ENCODE peak calls at places on chromosomes 16 and 17, in four cellular contexts. One of them, this sample, is unnamed.

GRCh38 chr17:81420769-81421462 is 25.7 kb downstream of the BAHCC1 start:
- DNase-seq in T-helper 1 cell: no peak
- DNase-seq in retina: no peak
- DNase-seq in mammary epithelial cell: no peak
- DNase-seq in this sample: no peak

GRCh38 chr17:78706271-78706915 is 75.7 kb downstream of the CYTH1 start:
- DNase-seq in retina: no peak
- DNase-seq in mammary epithelial cell: peak; percentile 98
- DNase-seq in T-helper 1 cell: no peak
- DNase-seq in this sample: no peak

GRCh38 chr17:39973496-39973895 is 7.1 kb upstream of the PSMD3 start:
- DNase-seq in mammary epithelial cell: peak; percentile 57
- DNase-seq in retina: no peak
- DNase-seq in T-helper 1 cell: no peak
- DNase-seq in this sample: no peak

GRCh38 chr17:19370493-19370960 is 7.8 kb upstream of the MAPK7 start:
- DNase-seq in retina: no peak
- DNase-seq in T-helper 1 cell: no peak
- DNase-seq in mammary epithelial cell: no peak
- DNase-seq in this sample: no peak

GRCh38 chr16:67549936-67550335 is 12.4 kb upstream of the CTCF start:
- DNase-seq in retina: no peak
- DNase-seq in T-helper 1 cell: no peak
- DNase-seq in mammary epithelial cell: no peak
- DNase-seq in this sample: no peak

GRCh38 chr16:1422076-1422475 is 1.5 kb upstream of the UQCC4 start:
- DNase-seq in T-helper 1 cell: no peak
- DNase-seq in retina: no peak
- DNase-seq in mammary epithelial cell: no peak
- DNase-seq in this sample: no peak

GRCh38 chr16:2966043-2966802 is 2.1 kb downstream of the KREMEN2 start:
- DNase-seq in mammary epithelial cell: no peak
- DNase-seq in retina: no peak
- DNase-seq in T-helper 1 cell: no peak
- DNase-seq in this sample: no peak

GRCh38 chr17:29844339-29845048 is 85.5 kb downstream of the SSH2 start:
- DNase-seq in mammary epithelial cell: no peak
- DNase-seq in T-helper 1 cell: no peak
- DNase-seq in retina: peak; percentile 40
- DNase-seq in this sample: peak; percentile 57

GRCh38 chr17:57868007-57868774 is 18.3 kb upstream of the MRPS23 start:
- DNase-seq in retina: no peak
- DNase-seq in T-helper 1 cell: no peak
- DNase-seq in mammary epithelial cell: peak; percentile 92
- DNase-seq in this sample: peak; percentile 62

GRCh38 chr16:75794426-75794825 is 68.1 kb upstream of the CPHXL start:
- DNase-seq in T-helper 1 cell: no peak
- DNase-seq in mammary epithelial cell: no peak
- DNase-seq in retina: no peak
- DNase-seq in this sample: no peak

This sample was measured in glutamatergic neuron.